ENCODE peak calls at places on chromosome 22, in ten cellular contexts. R is activated CD4-positive, alpha-beta T cell treated with anti-CD3 and anti-CD28 coated beads for 24 hours; S is adipocyte; I is activated T-cell treated with anti-CD3 and anti-CD28 coated beads for 48 hours; D is activated naive CD4-positive, alpha-beta T cell treated with Interleukin-2 at 50 U/mL for 16 hours; X is BJ; J is fibroblast of lung; Y is SJSA1; T is breast epithelium; V is NCI-H1694. B is an unnamed sample.

GRCh38 chr22:19663286-19663815 is 51.0 kb upstream of the SEPTIN5 start:
- DNase-seq in T (peak; percentile 43), D (no peak), S (peak; percentile 88), V (peak; percentile 15), R (no peak), I (no peak), Y (no peak), X (no peak), J (peak; percentile 88), B (peak; percentile 80)

GRCh38 chr22:45268167-45268957 is 16.4 kb upstream of the UPK3A start:
- DNase-seq in S (peak; percentile 60), J (no peak), R (no peak), X (no peak), V (peak; percentile 40), Y (no peak), D (peak; percentile 18), I (no peak), T (no peak), B (peak; percentile 45)

GRCh38 chr22:30325065-30325720 is 1.5 kb downstream of the TBC1D10A start:
- DNase-seq in I (no peak), T (peak; percentile 74), X (no peak), R (no peak), J (peak; percentile 88), D (no peak), Y (peak; percentile 69), S (peak; percentile 91), V (no peak), B (no peak)

GRCh38 chr22:48503876-48504275 is 1323.8 kb downstream of the BRD1 start:
- DNase-seq in S (no peak), J (no peak), T (no peak), I (no peak), V (no peak), R (no peak), D (no peak), X (no peak), Y (no peak), B (no peak)

GRCh38 chr22:29032584-29032983 is 29.0 kb downstream of the C22orf31 start:
- DNase-seq in I (no peak), Y (peak; percentile 50), D (no peak), T (no peak), J (peak; percentile 30), V (no peak), S (peak; percentile 8), R (no peak), X (no peak), B (no peak)

GRCh38 chr22:45960477-45961386 is 16.2 kb downstream of the WNT7B start:
- DNase-seq in S (no peak), V (no peak), R (no peak), J (peak; percentile 48), I (no peak), D (no peak), X (no peak), Y (no peak), T (no peak), B (no peak)

GRCh38 chr22:47357086-47357485 is 594.6 kb downstream of the TBC1D22A start:
- DNase-seq in S (no peak), V (no peak), I (no peak), R (no peak), Y (no peak), T (no peak), X (no peak), D (no peak), J (no peak), B (no peak)

GRCh38 chr22:50115693-50116092 is 25.9 kb downstream of the MOV10L1 start:
- DNase-seq in I (no peak), X (peak; percentile 85), J (peak; percentile 57), V (no peak), S (peak; percentile 28), R (no peak), D (no peak), Y (peak; percentile 49), T (peak; percentile 20), B (no peak)

GRCh38 chr22:50251472-50252054 is 498 bp upstream of the HDAC10 start:
- DNase-seq in D (no peak), J (no peak), Y (no peak), V (peak; percentile 23), I (no peak), X (no peak), S (no peak), T (no peak), R (no peak), B (no peak)

GRCh38 chr22:35568751-35569725 is 28.4 kb downstream of the RASD2 start:
- DNase-seq in Y (no peak), D (no peak), I (no peak), R (no peak), J (peak; percentile 82), V (no peak), T (no peak), S (peak; percentile 31), X (peak; percentile 26), B (no peak)

GRCh38 chr22:45528046-45528445 is 25.4 kb downstream of the FBLN1 start:
- DNase-seq in R (no peak), I (no peak), X (no peak), S (no peak), V (no peak), T (no peak), J (no peak), Y (no peak), D (no peak), B (no peak)

GRCh38 chr22:33844273-33844672 is 76.0 kb downstream of the LARGE1 start:
- DNase-seq in Y (no peak), J (no peak), S (no peak), V (no peak), D (no peak), I (no peak), R (no peak), X (no peak), T (no peak), B (no peak)

GRCh38 chr22:45565171-45565570 is 62.5 kb downstream of the FBLN1 start:
- DNase-seq in Y (no peak), J (no peak), D (no peak), X (no peak), V (no peak), T (no peak), S (no peak), R (no peak), I (no peak), B (no peak)

GRCh38 chr22:28703436-28703835 is 23.8 kb upstream of the TTC28 start:
- DNase-seq in T (no peak), I (no peak), S (peak; percentile 9), V (no peak), X (no peak), Y (no peak), D (no peak), R (no peak), J (no peak), B (no peak)

GRCh38 chr22:37328017-37328416 is 45.7 kb downstream of the CYTH4 start:
- DNase-seq in R (no peak), Y (peak; percentile 64), I (no peak), D (no peak), S (no peak), J (peak; percentile 92), X (peak; percentile 83), V (no peak), T (no peak), B (no peak)

GRCh38 chr22:50016308-50016987 is 3.9 kb upstream of the IL17REL start:
- DNase-seq in Y (no peak), S (no peak), X (no peak), V (no peak), T (no peak), I (no peak), R (no peak), J (no peak), D (no peak), B (no peak)

GRCh38 chr22:29609139-29609538 is 5.7 kb downstream of the NF2 start:
- DNase-seq in S (peak; percentile 27), Y (no peak), R (no peak), I (no peak), D (no peak), J (no peak), V (no peak), X (no peak), T (no peak), B (no peak)

GRCh38 chr22:31139866-31140716 is at the start of gene PLA2G3:
- DNase-seq in X (no peak), T (no peak), J (peak; percentile 65), Y (no peak), S (peak; percentile 27), V (no peak), R (no peak), I (no peak), D (no peak), B (no peak)

GRCh38 chr22:47793304-47794101 is 1031.1 kb downstream of the TBC1D22A start:
- DNase-seq in T (no peak), S (no peak), V (no peak), I (no peak), X (no peak), R (no peak), J (no peak), D (no peak), Y (no peak), B (no peak)

GRCh38 chr22:49676230-49676629 is 151.4 kb downstream of the BRD1 start:
- DNase-seq in J (no peak), S (no peak), X (no peak), T (no peak), R (no peak), Y (no peak), I (no peak), V (no peak), D (no peak), B (no peak)

GRCh38 chr22:40040927-40041326 is 46.2 kb downstream of the FAM83F start:
- DNase-seq in X (no peak), V (peak; percentile 76), S (peak; percentile 55), T (no peak), R (no peak), D (no peak), I (no peak), Y (no peak), J (no peak), B (no peak)

GRCh38 chr22:27534720-27535125 is 266.8 kb downstream of the MN1 start:
- DNase-seq in D (no peak), V (no peak), R (no peak), T (no peak), S (peak; percentile 48), X (peak; percentile 36), J (peak; percentile 87), I (no peak), Y (peak; percentile 7), B (no peak)

GRCh38 chr22:23065495-23066122 is 4.7 kb upstream of the GNAZ start:
- DNase-seq in T (peak; percentile 6), X (no peak), S (no peak), R (no peak), D (no peak), I (no peak), Y (no peak), J (no peak), V (no peak), B (no peak)

GRCh38 chr22:20080445-20080775 is 369 bp downstream of the DGCR8 start:
- DNase-seq in I (peak; percentile 77), D (peak; percentile 77), V (peak; percentile 11), T (peak; percentile 29), J (peak; percentile 50), S (peak; percentile 88), X (no peak), Y (no peak), R (peak; percentile 52), B (peak; percentile 88)

GRCh38 chr22:46584081-46584903 is 35.9 kb upstream of the GRAMD4 start:
- DNase-seq in S (no peak), X (no peak), V (no peak), D (no peak), R (no peak), T (no peak), Y (peak; percentile 23), J (peak; percentile 67), I (no peak), B (peak; percentile 61)